ENCODE peak calls at places on chromosomes 12 and 14, in eight cellular contexts. L is PC-3; A is PC-9; N is WTC11; J is activated CD8-positive, alpha-beta T cell treated with anti-CD3 and anti-CD28 coated beads for 36 hours; T is Peyer's patch; U is astrocyte of the spinal cord; D is kidney. C is an unnamed sample.

GRCh38 chr12:26195641-26196423 is 459 bp downstream of the SSPN start:
- DNase-seq in U (peak; percentile 61), A (peak; percentile 46), J (peak; percentile 6), N (peak; percentile 39), T (peak; percentile 69), L (peak; percentile 74), D (peak; percentile 85), C (peak; percentile 34)

GRCh38 chr12:93921511-93921910 is 226.9 kb upstream of the PLXNC1 start:
- DNase-seq in A (no peak), N (no peak), J (no peak), U (no peak), L (peak; percentile 38), T (no peak), D (no peak), C (no peak)

GRCh38 chr14:69620981-69621380 is 9.6 kb downstream of the SUSD6 start:
- DNase-seq in T (no peak), A (no peak), L (no peak), J (no peak), U (no peak), N (no peak), D (no peak), C (no peak)

GRCh38 chr14:72839753-72840390 is 54.0 kb downstream of the DPF3 start:
- DNase-seq in T (no peak), J (no peak), D (no peak), U (no peak), N (no peak), L (no peak), A (no peak), C (no peak)

GRCh38 chr12:24125280-24125679 is 175.8 kb upstream of the SOX5 start:
- DNase-seq in U (no peak), T (no peak), N (no peak), J (no peak), A (no peak), L (no peak), D (no peak), C (no peak)

GRCh38 chr14:60174352-60175254 is 9.4 kb upstream of the DHRS7 start:
- DNase-seq in N (no peak), J (no peak), U (no peak), D (no peak), A (no peak), L (no peak), T (no peak), C (no peak)

GRCh38 chr14:70879448-70879847 is 27.8 kb upstream of the PCNX1 start:
- DNase-seq in L (no peak), U (no peak), N (no peak), D (no peak), J (no peak), T (no peak), A (no peak), C (no peak)

GRCh38 chr12:12704593-12705230 is 8.7 kb upstream of the GPR19 start:
- DNase-seq in J (peak; percentile 47), A (peak; percentile 65), L (peak; percentile 89), U (peak; percentile 94), T (no peak), N (peak; percentile 38), D (no peak), C (peak; percentile 42)

GRCh38 chr14:23078692-23079116 is 16.2 kb downstream of the ACIN1 start:
- DNase-seq in D (no peak), J (no peak), U (peak; percentile 91), L (peak; percentile 96), A (peak; percentile 77), N (no peak), T (no peak), C (no peak)

GRCh38 chr12:111037047-111037446 is 116.7 kb upstream of the MYL2 start:
- DNase-seq in A (no peak), D (peak; percentile 61), N (no peak), U (no peak), J (no peak), L (no peak), T (no peak), C (no peak)

GRCh38 chr12:116402163-116402939 is 124.9 kb upstream of the MED13L start:
- DNase-seq in T (no peak), A (no peak), N (no peak), D (no peak), L (no peak), J (no peak), U (no peak), C (no peak)

GRCh38 chr12:111753144-111753881 is 13.4 kb upstream of the ALDH2 start:
- DNase-seq in L (peak; percentile 48), A (no peak), T (peak; percentile 78), D (peak; percentile 83), U (peak; percentile 32), N (peak; percentile 75), J (no peak), C (peak; percentile 75)

GRCh38 chr12:54126696-54127537 is 61.9 kb downstream of the SMUG1 start:
- DNase-seq in D (peak; percentile 93), T (peak; percentile 62), N (peak; percentile 62), U (peak; percentile 13), A (no peak), J (peak; percentile 25), L (no peak), C (no peak)

GRCh38 chr14:72692678-72693077 is 201.2 kb downstream of the DPF3 start:
- DNase-seq in N (peak; percentile 57), J (no peak), U (peak; percentile 12), L (no peak), T (no peak), D (no peak), A (no peak), C (no peak)

GRCh38 chr14:31297701-31298344 is 90.2 kb upstream of the HECTD1 start:
- DNase-seq in U (peak; percentile 41), A (no peak), T (no peak), N (no peak), D (no peak), L (peak; percentile 38), J (no peak), C (peak; percentile 23)

GRCh38 chr14:63266106-63266505 is 52.6 kb downstream of the GPHB5 start:
- DNase-seq in L (peak; percentile 14), T (no peak), J (no peak), N (peak; percentile 29), D (no peak), A (peak; percentile 60), U (no peak), C (no peak)
- TF ChIP-seq CTCF in L (no peak), T (no peak), J (no peak), N (no peak), D (no peak), A (no peak), U (no peak), C (no peak)

GRCh38 chr12:50402270-50403000 is 1.8 kb downstream of the LARP4 start:
- DNase-seq in N (no peak), T (no peak), L (peak; percentile 34), J (no peak), D (no peak), A (no peak), U (no peak), C (no peak)

GRCh38 chr12:50401383-50402155 is 884 bp downstream of the LARP4 start:
- DNase-seq in T (no peak), A (no peak), L (peak; percentile 36), U (peak; percentile 43), N (no peak), D (no peak), J (peak; percentile 25), C (no peak)

GRCh38 chr12:50398931-50399330 is 1.8 kb upstream of the LARP4 start:
- DNase-seq in D (no peak), N (no peak), A (no peak), J (no peak), U (no peak), T (no peak), L (no peak), C (no peak)

GRCh38 chr12:50400104-50400637 is 514 bp upstream of the LARP4 start:
- DNase-seq in L (peak; percentile 39), U (no peak), N (no peak), T (no peak), J (no peak), A (no peak), D (no peak), C (no peak)

GRCh38 chr12:50400638-50401382 is at the start of gene LARP4:
- DNase-seq in N (peak; percentile 94), U (peak; percentile 96), T (peak; percentile 94), D (peak; percentile 97), J (peak; percentile 93), A (peak; percentile 93), L (peak; percentile 97), C (peak; percentile 94)
- TF ChIP-seq CTCF in N (no peak), U (no peak), T (no peak), D (no peak), J (no peak), A (no peak), L (no peak), C (no peak)

GRCh38 chr12:89950421-89950820 is 241.8 kb upstream of the ATP2B1 start:
- DNase-seq in A (no peak), D (no peak), U (no peak), T (no peak), J (peak; percentile 4), N (no peak), L (no peak), C (no peak)

GRCh38 chr12:89951050-89951693 is 242.5 kb upstream of the ATP2B1 start:
- DNase-seq in N (no peak), D (no peak), A (peak; percentile 29), U (peak; percentile 60), J (peak; percentile 7), L (peak; percentile 97), T (no peak), C (no peak)

GRCh38 chr12:89948266-89949175 is 239.9 kb upstream of the ATP2B1 start:
- DNase-seq in N (no peak), J (no peak), T (no peak), U (no peak), A (no peak), D (no peak), L (no peak), C (no peak)

GRCh38 chr12:89947437-89948265 is 239.0 kb upstream of the ATP2B1 start:
- DNase-seq in U (peak; percentile 92), T (no peak), N (no peak), A (no peak), D (no peak), J (peak; percentile 9), L (peak; percentile 95), C (no peak)

DNA sequence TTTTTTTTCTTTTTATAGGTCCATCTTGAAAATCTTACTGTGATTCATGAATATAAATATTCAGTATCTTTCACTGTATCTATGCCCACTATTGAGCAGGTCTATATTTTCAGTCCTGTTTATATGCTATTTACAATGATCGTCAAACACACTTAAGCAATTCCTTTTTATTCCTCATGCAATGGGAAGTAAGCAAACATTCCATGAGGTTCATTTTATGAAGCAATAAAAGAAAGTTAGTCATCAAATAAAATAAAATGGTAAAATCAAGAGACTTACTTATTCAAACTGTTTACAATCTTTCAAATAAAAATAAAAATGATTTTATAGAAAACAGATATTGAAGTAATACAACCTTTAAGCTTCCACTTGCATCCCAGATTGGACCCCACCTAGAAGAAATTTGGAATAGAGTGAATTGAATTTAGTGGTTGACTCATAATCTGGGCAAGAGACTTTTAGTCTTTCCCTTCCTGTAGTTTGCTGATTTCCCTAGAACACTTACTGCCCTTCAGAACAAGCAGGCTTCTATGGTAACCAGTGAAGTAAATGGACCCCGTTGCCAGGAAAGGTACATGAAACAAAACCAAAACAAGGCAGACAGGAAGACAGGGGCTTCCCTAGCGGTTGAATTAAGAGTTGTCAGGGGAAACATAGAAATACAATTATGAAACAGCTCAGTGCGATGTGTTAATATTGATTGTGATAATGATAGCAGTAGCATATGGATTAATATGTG is 241.0 kb upstream of the ATP2B1 start:
- DNase-seq in D (no peak), U (peak; percentile 92), A (no peak), T (no peak), J (peak; percentile 70), L (peak; percentile 94), N (no peak), C (peak; percentile 58)
- TF ChIP-seq CTCF in D (no peak), U (peak; percentile 29), A (no peak), T (peak; percentile 50), J (peak; percentile 15), L (peak; percentile 60), N (no peak), C (peak; percentile 29)

GRCh38 chr14:105267820-105268548 is 19.7 kb downstream of the BTBD6 start:
- DNase-seq in N (no peak), A (no peak), D (no peak), L (peak; percentile 17), T (no peak), U (no peak), J (no peak), C (no peak)
- TF ChIP-seq CTCF in N (no peak), A (no peak), D (no peak), L (peak; percentile 36), T (no peak), U (no peak), J (no peak), C (no peak)